ENCODE peak calls at places on chromosome 7, in six cellular contexts. P, T, M, F, G and W are unnamed samples.

GRCh38 chr7:128662091-128662490 is 10.0 kb upstream of the GARIN1A start:
- DNase-seq in P (no peak), T (no peak), M (no peak), F (no peak), G (no peak), W (no peak)

GRCh38 chr7:70229242-70229641 is 631.0 kb downstream of the AUTS2 start:
- DNase-seq in P (no peak), T (no peak), M (no peak), F (no peak), G (no peak), W (no peak)

GRCh38 chr7:155786491-155786890 is 25.8 kb downstream of the SHH start:
- DNase-seq in P (no peak), T (no peak), M (no peak), F (no peak), G (no peak), W (no peak)

GRCh38 chr7:139588632-139589031 is 65.1 kb downstream of the CLEC2L start:
- DNase-seq in P (no peak), T (no peak), M (no peak), F (peak), G (no peak), W (peak)

GRCh38 chr7:36084485-36085091 is 68.5 kb upstream of the EEPD1 start:
- DNase-seq in P (no peak), T (no peak), M (no peak), F (peak), G (peak), W (peak)

GRCh38 chr7:73612598-73613269 is 11.6 kb downstream of the MLXIPL start:
- DNase-seq in P (no peak), T (no peak), M (no peak), F (peak), G (no peak), W (peak)

GRCh38 chr7:16066805-16067459 is 354.4 kb downstream of the CRPPA start:
- DNase-seq in P (no peak), T (no peak), M (no peak), F (no peak), G (no peak), W (peak)

GRCh38 chr7:8176370-8177081 is 85.4 kb downstream of the ICA1 start:
- DNase-seq in P (peak), T (no peak), M (peak), F (no peak), G (no peak), W (no peak)

GRCh38 chr7:123682690-123683089 is 27.0 kb downstream of the LMOD2 start:
- DNase-seq in P (peak), T (no peak), M (no peak), F (peak), G (peak), W (peak)

GRCh38 chr7:23394828-23395227 is 75.5 kb downstream of the IGF2BP3 start:
- DNase-seq in P (no peak), T (no peak), M (no peak), F (peak), G (no peak), W (peak)

GRCh38 chr7:155206286-155207020 is 91.2 kb upstream of the INSIG1 start:
- DNase-seq in P (peak), T (peak), M (peak), F (peak), G (no peak), W (peak)

GRCh38 chr7:5695037-5695708 is 86.3 kb downstream of the RNF216 start:
- DNase-seq in P (peak), T (no peak), M (peak), F (peak), G (no peak), W (peak)